ENCODE peak calls at places on chromosomes 5 and 9, in seven cellular contexts. S is suprapubic skin, P is brain microvascular endothelial cell, I is left lung, L is SK-N-SH, Q is heart right ventricle, T is spleen. R is an unnamed sample.

GRCh38 chr9:136049451-136050265 is 45.4 kb downstream of the NACC2 start:
- DNase-seq in S (no peak), P (no peak), I (no peak), L (no peak), Q (no peak), T (no peak), R (no peak)

GRCh38 chr9:72991772-72992171 is 38.9 kb upstream of the ALDH1A1 start:
- DNase-seq in S (no peak), P (no peak), I (no peak), L (no peak), Q (no peak), T (no peak), R (no peak)

GRCh38 chr9:98074119-98074990 is 17.8 kb downstream of the NANS start:
- DNase-seq in S (no peak), P (peak; percentile 44), I (peak; percentile 62), L (peak; percentile 79), Q (peak; percentile 38), T (peak; percentile 89), R (peak; percentile 63)

GRCh38 chr9:96418074-96418919 is at the start of gene ZNF367:
- DNase-seq in S (peak; percentile 98), P (peak; percentile 96), I (peak; percentile 98), L (peak; percentile 95), Q (peak; percentile 98), T (peak; percentile 98), R (peak; percentile 97)

GRCh38 chr9:137422668-137423000 is 328 bp downstream of the EXD3 start:
- DNase-seq in S (peak; percentile 72), P (no peak), I (no peak), L (peak; percentile 79), Q (no peak), T (peak; percentile 88), R (no peak)

GRCh38 chr5:16520806-16521205 is 55.2 kb upstream of the ZNF622 start:
- DNase-seq in S (no peak), P (no peak), I (no peak), L (no peak), Q (no peak), T (no peak), R (no peak)

GRCh38 chr5:39980056-39980455 is 555.3 kb upstream of the DAB2 start:
- DNase-seq in S (no peak), P (peak; percentile 3), I (no peak), L (no peak), Q (no peak), T (no peak), R (no peak)

GRCh38 chr9:2771101-2771500 is 53.8 kb downstream of the KCNV2 start:
- DNase-seq in S (no peak), P (no peak), I (no peak), L (peak; percentile 9), Q (no peak), T (no peak), R (no peak)

GRCh38 chr5:112917453-112918005 is 4.5 kb downstream of the REEP5 start:
- DNase-seq in S (no peak), P (no peak), I (no peak), L (peak; percentile 37), Q (no peak), T (no peak), R (no peak)

GRCh38 chr5:43190755-43191603 is 1.0 kb upstream of the NIM1K start:
- DNase-seq in S (no peak), P (peak; percentile 42), I (no peak), L (no peak), Q (no peak), T (no peak), R (no peak)

GRCh38 chr5:16886366-16886736 is 49.7 kb downstream of the MYO10 start:
- DNase-seq in S (no peak), P (peak; percentile 89), I (no peak), L (no peak), Q (no peak), T (no peak), R (no peak)

GRCh38 chr5:34928267-34928666 is 1.1 kb upstream of the DNAJC21 start:
- DNase-seq in S (no peak), P (no peak), I (no peak), L (no peak), Q (no peak), T (no peak), R (no peak)

GRCh38 chr9:137318565-137318964 is 16.5 kb upstream of the NRARP start:
- DNase-seq in S (no peak), P (no peak), I (no peak), L (peak; percentile 29), Q (no peak), T (peak; percentile 68), R (no peak)

GRCh38 chr5:83093692-83094091 is 16.3 kb downstream of the XRCC4 start:
- DNase-seq in S (no peak), P (no peak), I (no peak), L (no peak), Q (no peak), T (no peak), R (no peak)

GRCh38 chr5:173592050-173592669 is 24.3 kb downstream of the BOD1 start:
- DNase-seq in S (no peak), P (no peak), I (no peak), L (peak; percentile 35), Q (no peak), T (no peak), R (no peak)

GRCh38 chr5:173321886-173322285 is 6.3 kb downstream of the STC2 start:
- DNase-seq in S (peak; percentile 10), P (no peak), I (no peak), L (no peak), Q (no peak), T (no peak), R (no peak)

GRCh38 chr5:36607838-36608783 is 1.7 kb downstream of the SLC1A3 start:
- DNase-seq in S (no peak), P (peak; percentile 34), I (no peak), L (no peak), Q (no peak), T (no peak), R (no peak)

GRCh38 chr9:128153947-128154695 is 4.9 kb downstream of the LCN2 start:
- DNase-seq in S (peak; percentile 41), P (no peak), I (no peak), L (no peak), Q (peak; percentile 5), T (peak; percentile 65), R (no peak)

GRCh38 chr5:113989278-113989912 is 372.5 kb upstream of the KCNN2 start:
- DNase-seq in S (no peak), P (no peak), I (no peak), L (no peak), Q (no peak), T (no peak), R (no peak)

GRCh38 chr9:105636331-105636730 is 25.9 kb upstream of the TAL2 start:
- DNase-seq in S (no peak), P (no peak), I (no peak), L (no peak), Q (no peak), T (no peak), R (no peak)

GRCh38 chr9:105639936-105640335 is 22.3 kb upstream of the TAL2 start:
- DNase-seq in S (no peak), P (no peak), I (no peak), L (no peak), Q (no peak), T (no peak), R (no peak)

GRCh38 chr9:105633373-105633772 is 28.9 kb upstream of the TAL2 start:
- DNase-seq in S (no peak), P (no peak), I (no peak), L (no peak), Q (no peak), T (no peak), R (no peak)

GRCh38 chr9:105632807-105633206 is 29.4 kb upstream of the TAL2 start:
- DNase-seq in S (no peak), P (no peak), I (no peak), L (no peak), Q (no peak), T (no peak), R (no peak)

GRCh38 chr9:105637787-105638395 is 24.4 kb upstream of the TAL2 start:
- DNase-seq in S (no peak), P (no peak), I (no peak), L (no peak), Q (no peak), T (no peak), R (no peak)
- TF ChIP-seq CTCF in S (no peak), P (peak; percentile 70), I (no peak), L (peak; percentile 58), Q (peak; percentile 32), T (no peak), R (no peak)

GRCh38 chr5:133202066-133202665 is 150.4 kb downstream of the HSPA4 start:
- DNase-seq in S (no peak), P (no peak), I (no peak), L (no peak), Q (no peak), T (no peak), R (no peak)
- H3K4me3 ChIP-seq in S (no peak overlapping the region), P (no peak overlapping the region), I (no peak overlapping the region), L (no peak overlapping the region), Q (no peak overlapping the region), T (no peak overlapping the region), R (no peak overlapping the region)

GRCh38 chr9:69461084-69461483 is 136.1 kb downstream of the ENTREP1 start:
- DNase-seq in S (no peak), P (no peak), I (no peak), L (no peak), Q (no peak), T (no peak), R (no peak)

GRCh38 chr9:69463497-69464068 is 138.6 kb downstream of the ENTREP1 start:
- DNase-seq in S (no peak), P (no peak), I (no peak), L (no peak), Q (no peak), T (no peak), R (no peak)

GRCh38 chr9:69462394-69462793 is 137.4 kb downstream of the ENTREP1 start:
- DNase-seq in S (no peak), P (no peak), I (no peak), L (no peak), Q (no peak), T (no peak), R (no peak)

GRCh38 chr9:69461488-69461887 is 136.5 kb downstream of the ENTREP1 start:
- DNase-seq in S (no peak), P (no peak), I (no peak), L (no peak), Q (no peak), T (no peak), R (no peak)

DNA sequence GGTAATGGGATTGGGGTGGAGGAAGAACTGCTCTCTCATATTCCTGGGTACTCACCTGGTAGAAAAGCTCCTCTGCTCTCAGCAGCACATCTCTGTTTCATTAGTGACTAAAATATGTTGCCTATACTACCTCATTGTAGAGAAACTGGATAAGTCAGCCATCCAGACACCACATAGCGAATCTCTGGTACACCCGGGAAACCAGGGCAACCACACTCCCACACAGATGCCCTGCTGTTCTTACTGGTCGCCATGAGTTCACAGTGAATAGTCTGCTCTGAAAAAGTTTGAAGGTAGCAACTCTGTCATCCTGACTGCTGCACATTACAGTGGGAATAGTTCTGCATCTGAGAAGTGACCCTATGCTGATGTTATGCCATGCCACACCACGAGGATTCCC is 135.0 kb downstream of the ENTREP1 start:
- DNase-seq in S (no peak), P (no peak), I (no peak), L (no peak), Q (no peak), T (no peak), R (no peak)
- H3K27me3 ChIP-seq in S (no peaks in the 10 kb centered on the region), P (no peaks in the 10 kb centered on the region), I (no peaks in the 10 kb centered on the region), L (no peaks in the 10 kb centered on the region), Q (no peaks in the 10 kb centered on the region), T (no peaks in the 10 kb centered on the region), R (no peaks in the 10 kb centered on the region)

DNA sequence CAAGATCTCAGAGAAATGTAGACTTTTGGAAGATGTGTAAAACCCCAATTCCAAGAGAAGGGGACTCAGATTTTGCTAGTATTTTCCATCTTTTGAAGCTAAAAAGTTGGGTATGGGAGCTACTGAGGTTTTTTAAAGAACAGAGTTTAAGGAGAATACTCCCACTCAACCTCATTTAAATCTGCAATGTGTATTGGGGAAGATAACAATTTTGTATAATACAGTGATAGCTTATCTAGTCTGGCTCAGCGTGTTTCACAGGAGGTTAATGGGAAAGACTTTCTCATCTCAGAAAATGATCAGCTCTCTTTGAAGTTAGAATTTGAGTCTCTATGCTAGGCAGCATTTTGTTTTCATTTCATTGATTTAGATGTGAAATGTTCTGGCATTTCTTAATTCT is 15.6 kb upstream of the TNFSF8 start:
- DNase-seq in S (no peak), P (no peak), I (no peak), L (no peak), Q (no peak), T (no peak), R (no peak)
- TF ChIP-seq CTCF in S (no peak), P (no peak), I (no peak), L (no peak), Q (no peak), T (no peak), R (no peak)

R was measured in dorsolateral prefrontal cortex.